ENCODE peak calls at places on chromosomes 2 and 18, in seven cellular contexts. I is suprapubic skin, R is Caco-2, F is fibroblast of pulmonary artery, C is Peyer's patch, B is spleen, H is HL-60. Q is an unnamed sample.

GRCh38 chr2:240727913-240728312 is 36.2 kb downstream of the AQP12A start:
- DNase-seq in I (no peak), R (no peak), F (no peak), C (no peak), B (no peak), H (no peak), Q (no peak)

GRCh38 chr2:218809515-218809914 is 22.1 kb downstream of the PRKAG3 start:
- DNase-seq in I (no peak), R (no peak), F (no peak), C (no peak), B (no peak), H (no peak), Q (no peak)

GRCh38 chr2:88180594-88181240 is 10.6 kb downstream of the THNSL2 start:
- DNase-seq in I (no peak), R (no peak), F (no peak), C (no peak), B (no peak), H (no peak), Q (peak; percentile 8)

GRCh38 chr2:121089005-121089510 is 195.9 kb downstream of the TFCP2L1 start:
- DNase-seq in I (no peak), R (no peak), F (no peak), C (no peak), B (peak; percentile 70), H (no peak), Q (no peak)

GRCh38 chr2:164091673-164092072 is 355.9 kb upstream of the FIGN start:
- DNase-seq in I (no peak), R (no peak), F (no peak), C (no peak), B (no peak), H (no peak), Q (no peak)

GRCh38 chr2:20596973-20597867 is 53.7 kb downstream of the HS1BP3 start:
- DNase-seq in I (peak; percentile 83), R (peak; percentile 63), F (peak; percentile 88), C (peak; percentile 74), B (peak; percentile 82), H (no peak), Q (no peak)

GRCh38 chr18:11970466-11971220 is 10.7 kb upstream of the IMPA2 start:
- DNase-seq in I (no peak), R (no peak), F (peak; percentile 74), C (no peak), B (no peak), H (no peak), Q (no peak)

GRCh38 chr2:121046335-121046734 is 238.7 kb downstream of the TFCP2L1 start:
- DNase-seq in I (no peak), R (no peak), F (no peak), C (no peak), B (no peak), H (no peak), Q (no peak)

GRCh38 chr2:232389327-232389726 is 10.8 kb downstream of the ALPP start:
- DNase-seq in I (no peak), R (no peak), F (peak; percentile 20), C (no peak), B (no peak), H (no peak), Q (no peak)

GRCh38 chr18:44548291-44549221 is 132.1 kb upstream of the SETBP1 start:
- DNase-seq in I (no peak), R (no peak), F (peak; percentile 75), C (no peak), B (no peak), H (peak; percentile 55), Q (no peak)

GRCh38 chr2:207317358-207317984 is 151.7 kb upstream of the KLF7 start:
- DNase-seq in I (no peak), R (no peak), F (peak; percentile 60), C (no peak), B (no peak), H (peak; percentile 24), Q (no peak)

GRCh38 chr18:8049147-8049546 is 482.0 kb downstream of the PTPRM start:
- DNase-seq in I (no peak), R (no peak), F (no peak), C (no peak), B (no peak), H (no peak), Q (no peak)

GRCh38 chr2:121095257-121096080 is 189.5 kb downstream of the TFCP2L1 start:
- DNase-seq in I (no peak), R (peak; percentile 75), F (peak; percentile 76), C (peak; percentile 74), B (peak; percentile 78), H (no peak), Q (peak; percentile 8)

GRCh38 chr2:191847764-191848163 is 876 bp upstream of the CAVIN2 start:
- DNase-seq in I (no peak), R (no peak), F (no peak), C (no peak), B (no peak), H (no peak), Q (no peak)

GRCh38 chr18:45320724-45321123 is 294.6 kb upstream of the SLC14A2 start:
- DNase-seq in I (no peak), R (no peak), F (no peak), C (no peak), B (no peak), H (no peak), Q (no peak)

GRCh38 chr2:190127651-190128050 is 65.1 kb upstream of the MSTN start:
- DNase-seq in I (no peak), R (no peak), F (no peak), C (no peak), B (no peak), H (no peak), Q (no peak)

GRCh38 chr18:3184275-3184963 is 35.3 kb downstream of the MYOM1 start:
- DNase-seq in I (no peak), R (no peak), F (no peak), C (no peak), B (no peak), H (no peak), Q (no peak)

GRCh38 chr18:3186678-3187658 is 32.8 kb downstream of the MYOM1 start:
- DNase-seq in I (no peak), R (peak; percentile 57), F (peak; percentile 57), C (no peak), B (no peak), H (no peak), Q (no peak)

GRCh38 chr18:3179430-3180089 is 40.2 kb downstream of the MYOM1 start:
- DNase-seq in I (no peak), R (no peak), F (no peak), C (no peak), B (no peak), H (no peak), Q (no peak)

GRCh38 chr18:3180325-3180724 is 39.4 kb downstream of the MYOM1 start:
- DNase-seq in I (no peak), R (no peak), F (peak; percentile 21), C (no peak), B (no peak), H (no peak), Q (no peak)

GRCh38 chr18:3183103-3183717 is 36.6 kb downstream of the MYOM1 start:
- DNase-seq in I (no peak), R (no peak), F (no peak), C (no peak), B (no peak), H (no peak), Q (no peak)
- TF ChIP-seq CTCF in I (no peak), R (no peak), F (no peak), C (no peak), B (no peak), H (no peak), Q (no peak)

DNA sequence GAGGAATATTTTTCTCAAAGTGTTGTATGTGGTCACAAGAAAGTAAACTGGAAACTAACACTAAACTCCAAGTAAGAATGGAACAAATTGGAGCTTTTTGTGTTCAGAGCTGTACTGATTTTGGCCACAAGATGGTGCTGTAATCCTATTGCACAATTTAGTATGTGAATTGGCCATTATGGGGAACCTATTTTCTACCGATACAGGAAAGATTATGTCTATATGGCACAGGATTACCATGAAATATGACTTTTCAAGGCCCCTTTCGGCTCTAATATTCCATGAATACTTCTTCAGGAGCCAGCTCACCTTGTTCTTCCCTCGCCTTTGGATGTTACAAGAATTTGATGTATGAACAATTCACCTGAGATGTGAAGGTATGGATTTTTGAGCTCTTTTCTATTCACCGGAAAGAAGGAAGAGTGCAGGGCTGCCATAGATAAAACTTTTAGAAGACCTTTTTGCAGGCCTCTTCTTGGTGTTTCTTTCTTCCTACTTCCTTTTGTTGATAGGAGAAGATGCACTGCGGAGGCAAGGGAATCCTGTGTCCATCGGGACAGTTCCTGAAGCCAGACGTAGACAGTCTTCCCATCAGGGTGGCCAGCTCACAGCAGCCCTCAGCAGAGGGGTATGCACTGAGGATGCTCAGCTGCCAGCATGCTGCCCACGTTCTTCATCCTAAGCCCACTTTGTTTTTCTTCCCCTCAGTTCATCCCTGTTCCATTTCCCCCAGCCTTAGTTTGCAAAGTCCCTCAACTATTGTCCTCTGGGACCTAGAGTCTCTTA is 13.3 kb downstream of the MRPL44 start:
- DNase-seq in I (no peak), R (no peak), F (peak; percentile 79), C (peak; percentile 70), B (no peak), H (no peak), Q (peak; percentile 27)
- TF ChIP-seq CTCF in I (peak; percentile 82), R (peak; percentile 95), F (peak; percentile 92), C (peak; percentile 96), B (peak; percentile 83), H (peak; percentile 78), Q (peak; percentile 86)

DNA sequence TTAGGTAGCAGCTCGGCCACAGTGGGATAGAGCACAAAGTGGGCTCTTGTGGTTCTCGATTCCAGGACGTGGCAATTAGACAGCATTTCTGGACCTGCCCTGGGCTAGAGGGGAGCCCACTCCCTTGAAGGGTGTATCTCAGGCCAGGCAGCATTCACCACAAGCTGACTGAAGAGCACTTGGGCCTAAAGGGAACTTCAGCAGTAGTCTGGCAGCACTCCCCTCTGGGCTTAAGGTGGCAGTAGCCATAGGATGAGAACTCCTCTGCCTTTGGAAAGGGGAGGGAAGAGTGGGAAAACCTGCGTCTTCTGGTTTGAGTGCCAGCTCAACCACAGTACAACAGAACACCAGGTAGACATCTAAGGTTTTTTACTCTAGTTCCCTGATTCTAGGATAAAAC is 28.1 kb upstream of the EML6 start:
- DNase-seq in I (no peak), R (no peak), F (no peak), C (no peak), B (no peak), H (no peak), Q (no peak)
- TF ChIP-seq CTCF in I (no peak), R (no peak), F (no peak), C (no peak), B (no peak), H (no peak), Q (no peak)

GRCh38 chr2:73907840-73908452 is 15.1 kb downstream of the ACTG2 start:
- DNase-seq in I (no peak), R (peak; percentile 54), F (no peak), C (peak; percentile 66), B (no peak), H (no peak), Q (no peak)
- TF ChIP-seq CTCF in I (no peak), R (peak; percentile 44), F (peak; percentile 12), C (no peak), B (peak; percentile 37), H (no peak), Q (peak; percentile 24)

GRCh38 chr2:212892193-212892592 is 259.2 kb downstream of the IKZF2 start:
- DNase-seq in I (no peak), R (no peak), F (peak; percentile 78), C (no peak), B (no peak), H (no peak), Q (no peak)
- TF ChIP-seq CTCF in I (no peak), R (peak; percentile 15), F (peak; percentile 63), C (no peak), B (no peak), H (no peak), Q (peak; percentile 37)